ENCODE peak calls at places on chromosomes 6 and 20, in eight cellular contexts. C is lower leg skin; M is fibroblast of the aortic adventitia; S is Calu3; W is psoas muscle; Y is neural crest cell; X is testis; Z is CD4-positive, alpha-beta T cell. B is an unnamed sample.

GRCh38 chr6:166922937-166923336 is 33.4 kb downstream of the RNASET2 start:
- DNase-seq in C (no peak), S (no peak), W (no peak), Z (no peak), X (no peak), M (no peak), Y (no peak), B (no peak)

GRCh38 chr6:12354499-12354898 is 64.3 kb downstream of the EDN1 start:
- DNase-seq in M (peak), C (peak), Z (no peak), W (no peak), Y (no peak), S (no peak), X (no peak), B (no peak)

GRCh38 chr6:57313711-57314471 is 3.5 kb upstream of the PRIM2 start:
- DNase-seq in X (no peak), Y (no peak), S (peak), C (no peak), M (peak), W (no peak), Z (no peak), B (no peak)

GRCh38 chr6:85389180-85389797 is 60.6 kb upstream of the NT5E start:
- DNase-seq in S (no peak), X (no peak), Y (no peak), C (no peak), M (no peak), Z (no peak), W (no peak), B (no peak)

GRCh38 chr20:63364801-63365585 is 3.8 kb upstream of the CHRNA4 start:
- DNase-seq in X (no peak), Z (no peak), Y (no peak), M (no peak), C (no peak), W (no peak), S (no peak), B (no peak)

GRCh38 chr6:164337925-164338381 is 923.4 kb downstream of the QKI start:
- DNase-seq in X (no peak), W (no peak), Y (no peak), Z (no peak), M (no peak), S (no peak), C (no peak), B (no peak)

GRCh38 chr6:68364276-68364785 is 270.8 kb upstream of the ADGRB3 start:
- DNase-seq in W (no peak), C (no peak), Y (no peak), S (no peak), M (no peak), Z (no peak), X (no peak), B (no peak)

GRCh38 chr6:84773431-84774173 is 9.2 kb upstream of the TBX18 start:
- DNase-seq in X (peak), Y (peak), Z (no peak), S (peak), M (no peak), C (no peak), W (peak), B (peak)

GRCh38 chr6:27894839-27895762 is 17.1 kb downstream of the OR2B2 start:
- DNase-seq in S (peak), C (peak), Z (no peak), X (peak), M (peak), W (no peak), Y (peak), B (peak)

GRCh38 chr6:35086636-35087360 is 54.3 kb downstream of the TCP11 start:
- DNase-seq in W (no peak), X (no peak), C (no peak), S (no peak), Y (no peak), M (no peak), Z (no peak), B (no peak)

GRCh38 chr6:134502614-134503541 is 185.0 kb upstream of the SGK1 start:
- DNase-seq in C (no peak), Y (no peak), X (no peak), Z (no peak), W (no peak), S (no peak), M (no peak), B (no peak)

GRCh38 chr6:81752084-81752968 is at the start of gene TENT5A:
- DNase-seq in W (peak), Y (peak), S (peak), Z (peak), C (peak), M (peak), X (peak), B (peak)
- TF ChIP-seq CTCF in W (peak), Y (peak), S (no peak), Z (no peak), C (no peak), M (no peak), X (no peak), B (no peak)

DNA sequence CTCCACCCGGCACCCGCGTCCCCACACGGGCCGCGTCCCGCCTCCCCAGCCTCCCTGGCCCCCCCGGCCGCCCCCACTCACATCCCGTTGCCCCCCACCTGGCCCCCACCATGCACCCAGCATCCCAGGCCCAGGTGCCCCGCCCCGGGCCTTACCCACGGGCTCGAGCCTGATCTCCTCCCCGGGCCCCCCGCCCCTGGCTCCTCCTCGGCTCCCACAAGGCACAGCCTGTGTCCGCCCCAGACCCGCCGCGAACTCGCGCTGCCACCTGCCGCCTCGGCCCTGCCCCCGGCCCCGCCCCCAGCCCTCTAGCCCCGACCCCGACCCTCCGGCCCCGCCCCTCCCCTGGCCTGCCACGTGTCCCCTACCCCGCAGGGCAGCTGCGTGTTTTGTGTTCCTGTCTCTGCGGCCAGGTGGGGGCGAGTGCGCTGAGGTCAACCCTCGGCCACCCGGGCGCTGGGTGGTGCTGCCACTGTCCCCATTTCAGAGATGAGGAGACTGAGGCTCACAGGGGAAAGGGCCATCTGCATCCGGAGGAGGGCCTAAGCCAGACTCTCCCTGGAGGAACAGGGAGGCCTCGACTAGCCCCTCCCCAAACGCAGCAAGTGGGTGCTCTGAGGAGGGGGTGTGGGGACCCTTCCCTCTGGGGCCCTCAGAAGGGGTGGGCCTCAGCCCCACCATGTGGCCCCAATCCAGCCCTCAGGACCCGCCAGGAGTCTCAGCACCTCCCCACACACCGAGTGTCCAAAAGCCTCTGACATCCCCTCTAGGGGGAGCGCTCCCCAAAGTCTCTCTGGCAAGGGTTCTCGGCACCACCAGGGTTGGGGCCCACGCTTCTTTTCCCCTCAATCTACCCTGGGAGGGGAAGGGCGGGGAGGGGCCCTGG is 99.8 kb downstream of the TAF4 start:
- DNase-seq in S (no peak), M (no peak), C (no peak), W (no peak), Z (no peak), X (peak), Y (no peak), B (peak)
- TF ChIP-seq CTCF in S (no peak), M (no peak), C (no peak), W (no peak), Z (no peak), X (no peak), Y (no peak), B (no peak)

DNA sequence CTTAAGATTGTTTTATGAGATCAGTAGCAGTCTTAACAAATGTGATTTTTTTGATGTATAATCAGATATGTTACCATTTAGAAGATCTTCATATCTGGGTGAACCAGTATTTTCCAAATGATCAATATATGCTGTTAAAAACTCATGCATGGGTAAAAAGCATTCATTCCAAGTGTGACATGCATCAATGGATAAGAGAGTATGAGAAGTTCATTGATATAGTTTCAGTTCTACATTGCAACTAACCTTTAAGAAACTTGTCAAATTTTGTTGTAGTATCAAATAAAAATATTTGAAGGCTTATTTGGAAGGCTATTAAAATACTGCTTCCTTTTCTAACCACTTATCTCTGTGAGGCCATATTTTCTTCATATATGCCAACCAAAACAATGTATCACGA is 117.7 kb downstream of the FIG4 start:
- DNase-seq in Y (no peak), Z (no peak), X (no peak), M (no peak), C (no peak), W (no peak), S (no peak), B (no peak)
- TF ChIP-seq CTCF in Y (no peak), Z (no peak), X (no peak), M (no peak), C (no peak), W (no peak), S (no peak), B (no peak)

GRCh38 chr6:143060354-143060805 is 309 bp upstream of the AIG1 start:
- DNase-seq in X (peak), Y (peak), Z (peak), M (peak), W (peak), C (peak), S (peak), B (peak)
- TF ChIP-seq CTCF in X (no peak), Y (peak), Z (peak), M (peak), W (no peak), C (no peak), S (no peak), B (no peak)

GRCh38 chr20:44540834-44541233 is 19.0 kb upstream of the SERINC3 start:
- DNase-seq in Y (no peak), C (no peak), X (no peak), Z (no peak), M (peak), S (no peak), W (no peak), B (no peak)

GRCh38 chr20:44533928-44534327 is 12.1 kb upstream of the SERINC3 start:
- DNase-seq in M (no peak), Y (no peak), C (peak), X (no peak), W (no peak), Z (no peak), S (no peak), B (no peak)

GRCh38 chr20:44536139-44536538 is 14.3 kb upstream of the SERINC3 start:
- DNase-seq in M (no peak), S (no peak), Y (no peak), C (no peak), W (no peak), X (no peak), Z (no peak), B (no peak)

GRCh38 chr20:44541957-44542356 is 20.1 kb upstream of the SERINC3 start:
- DNase-seq in Y (no peak), Z (no peak), M (no peak), X (no peak), C (no peak), S (no peak), W (no peak), B (no peak)

DNA sequence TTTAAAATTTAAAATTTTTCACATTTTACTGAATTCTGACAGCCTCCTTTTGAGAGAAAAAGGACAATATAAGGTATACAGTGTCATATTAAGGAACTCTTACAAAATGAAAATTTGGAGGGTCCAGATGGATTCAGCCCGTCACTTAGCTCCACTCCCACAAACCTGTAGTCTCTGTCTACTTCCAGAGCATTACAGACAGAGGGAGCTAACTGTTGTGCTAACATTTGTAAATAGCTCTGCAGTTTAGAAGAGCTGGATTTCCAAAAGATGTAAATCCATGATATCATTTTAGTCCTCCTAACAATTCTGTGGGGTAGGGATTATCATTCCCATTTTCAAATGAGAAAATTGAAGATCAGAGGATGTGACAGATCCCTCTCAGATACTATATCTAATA is 16.1 kb upstream of the SERINC3 start:
- DNase-seq in Z (no peak), Y (no peak), X (no peak), C (no peak), M (peak), W (no peak), S (no peak), B (no peak)
- TF ChIP-seq CTCF in Z (no peak), Y (no peak), X (no peak), C (no peak), M (peak), W (peak), S (no peak), B (no peak)